ENCODE peak calls at places on chromosomes 11 and 22, in nine cellular contexts. B, D, V, T, P, S, U, W and X are unnamed samples. For H3K27me3, the result is how much of the 10 kb centered on the place peaks cover.

GRCh38 chr11:36817336-36817965 is 219.4 kb upstream of the RAG2 start:
- DNase-seq in T (no peak), S (no peak), W (no peak), B (peak), D (no peak), U (no peak), V (no peak), P (no peak), X (no peak)

GRCh38 chr11:34731596-34731995 is 110.7 kb downstream of the EHF start:
- DNase-seq in W (no peak), P (no peak), D (no peak), V (no peak), T (no peak), U (no peak), S (no peak), B (no peak), X (no peak)

GRCh38 chr11:85822814-85823213 is 11.9 kb upstream of the SYTL2 start:
- DNase-seq in W (no peak), B (peak), U (no peak), P (no peak), S (no peak), D (peak), T (no peak), V (no peak), X (no peak)

GRCh38 chr11:64027619-64028397 is 7.9 kb upstream of the FLRT1 start:
- DNase-seq in W (no peak), S (no peak), V (no peak), U (no peak), P (no peak), T (no peak), B (no peak), D (no peak), X (no peak)

GRCh38 chr11:134266841-134267251 is 9.3 kb upstream of the GLB1L3 start:
- DNase-seq in U (no peak), T (no peak), B (peak), P (no peak), V (no peak), S (no peak), D (peak), W (no peak), X (no peak)

GRCh38 chr11:7592706-7593105 is 78.9 kb downstream of the PPFIBP2 start:
- DNase-seq in S (no peak), P (peak), B (peak), U (no peak), W (no peak), T (peak), D (no peak), V (peak), X (no peak)

GRCh38 chr22:33474587-33474986 is 416.4 kb upstream of the SYN3 start:
- DNase-seq in V (no peak), S (no peak), P (no peak), U (no peak), T (no peak), B (no peak), D (no peak), W (no peak), X (no peak)

GRCh38 chr11:109697140-109697843 is 275.3 kb downstream of the C11orf87 start:
- DNase-seq in T (peak), B (peak), U (no peak), S (peak), D (peak), P (no peak), W (peak), V (no peak), X (no peak)

GRCh38 chr11:70574725-70575347 is 176.5 kb downstream of the CTTN start:
- DNase-seq in V (no peak), S (peak), W (no peak), U (no peak), D (no peak), P (no peak), T (no peak), B (no peak), X (no peak)

GRCh38 chr11:8597182-8597581 is 3.2 kb upstream of the STK33 start:
- DNase-seq in U (no peak), T (no peak), V (no peak), W (no peak), S (no peak), B (peak), P (no peak), D (peak), X (no peak)

GRCh38 chr11:121337740-121338272 is 45.2 kb downstream of the SC5D start:
- DNase-seq in T (no peak), B (no peak), S (no peak), V (no peak), D (no peak), P (no peak), U (no peak), W (no peak), X (no peak)

GRCh38 chr11:2202900-2203439 is 31.4 kb upstream of the TH start:
- DNase-seq in U (peak), V (no peak), P (no peak), D (no peak), B (no peak), S (no peak), W (no peak), T (no peak), X (no peak)

GRCh38 chr11:113817162-113817561 is 37.6 kb downstream of the CLDN25 start:
- DNase-seq in T (no peak), S (no peak), V (no peak), W (no peak), B (no peak), U (no peak), P (no peak), D (peak), X (no peak)

GRCh38 chr11:58796333-58797049 is 48.0 kb downstream of the GLYATL2 start:
- DNase-seq in T (no peak), S (no peak), V (no peak), W (no peak), U (no peak), B (no peak), D (no peak), P (peak), X (no peak)

GRCh38 chr11:72935705-72936104 is 121.5 kb downstream of the ATG16L2 start:
- DNase-seq in D (no peak), W (no peak), S (no peak), V (no peak), P (no peak), B (no peak), U (no peak), T (no peak), X (no peak)
- H3K27ac ChIP-seq in D (no peak), W (no peak), S (no peak), V (no peak), P (no peak), B (no peak), U (peak), T (no peak), X (no peak)

GRCh38 chr22:48347311-48347710 is 1480.4 kb downstream of the BRD1 start:
- DNase-seq in B (no peak), S (no peak), T (no peak), V (no peak), P (no peak), D (no peak), W (no peak), U (no peak), X (no peak)
- H3K27me3 ChIP-seq in B (under half), S (under half), T (under half), V (under half), P (under half), D (under half), W (under half), U (under half), X (under half)

DNA sequence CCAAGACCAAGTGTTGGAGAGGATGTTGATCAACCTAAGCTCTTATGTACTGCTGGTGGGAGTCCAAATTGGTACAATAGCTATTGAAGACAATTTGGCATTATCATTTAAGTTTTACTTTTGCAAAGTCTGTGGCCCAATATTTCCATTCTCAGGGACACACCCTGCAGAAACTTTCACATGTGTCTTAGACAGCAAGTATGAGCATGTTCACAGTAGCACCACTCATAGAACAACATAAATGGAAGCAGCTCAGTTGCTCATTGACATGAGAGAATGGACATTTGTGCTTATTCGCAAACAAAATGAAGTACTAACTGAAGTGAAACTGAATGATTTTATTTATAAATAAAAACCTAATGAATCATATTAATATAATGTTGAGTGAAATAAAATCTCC is 135.5 kb downstream of the NOX4 start:
- DNase-seq in B (no peak), T (no peak), V (no peak), W (no peak), U (no peak), P (no peak), S (no peak), D (no peak), X (no peak)
- H3K27ac ChIP-seq in B (no peak), T (no peak), V (no peak), W (no peak), U (no peak), P (no peak), S (no peak), D (no peak), X (no peak)

DNA sequence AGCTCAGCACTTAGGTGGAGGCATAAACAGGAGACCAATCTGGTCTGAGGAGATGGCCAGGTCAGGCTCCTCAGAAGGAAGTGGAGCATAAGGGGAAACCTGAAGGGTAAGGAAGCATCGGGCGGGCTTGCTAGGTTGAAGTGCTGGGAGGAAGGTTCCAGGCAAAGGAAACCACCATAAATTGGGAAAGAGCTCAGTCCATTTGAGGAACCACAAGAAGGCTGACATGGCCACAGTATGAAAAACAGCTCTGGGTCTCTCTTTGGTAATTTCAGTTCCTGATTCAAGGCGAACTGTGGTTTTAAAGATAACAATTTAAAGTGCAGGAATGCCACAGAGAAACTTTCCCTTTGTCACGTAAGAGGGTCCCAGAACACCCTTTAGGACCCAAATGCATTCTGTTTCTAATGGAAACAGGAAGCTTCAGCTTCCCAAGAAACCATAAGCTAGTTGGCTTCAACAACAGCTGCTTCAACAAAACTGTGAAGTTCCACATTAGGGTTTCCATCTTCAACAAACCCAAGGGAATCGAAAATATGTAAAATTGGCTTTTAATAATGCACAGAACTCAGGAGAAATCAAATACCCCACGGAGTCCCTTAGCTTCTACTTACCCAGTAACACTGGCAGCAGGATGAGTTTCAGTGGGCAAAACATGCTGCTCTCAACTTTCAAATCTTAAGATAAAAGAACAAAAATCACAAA is 10.4 kb downstream of the JAML start:
- DNase-seq in V (no peak), U (no peak), D (no peak), T (no peak), B (no peak), W (no peak), S (no peak), P (no peak), X (no peak)
- H3K27me3 ChIP-seq in V (under half), U (under half), D (under half), T (under half), B (under half), W (under half), S (under half), P (under half), X (under half)

GRCh38 chr11:15970506-15971214 is 385.7 kb downstream of the SOX6 start:
- DNase-seq in D (no peak), W (no peak), T (no peak), V (no peak), P (no peak), U (no peak), B (no peak), S (no peak), X (no peak)

GRCh38 chr11:15968461-15969130 is 387.8 kb downstream of the SOX6 start:
- DNase-seq in P (no peak), S (peak), V (no peak), B (peak), T (no peak), W (no peak), U (no peak), D (no peak), X (no peak)

GRCh38 chr11:15967966-15968365 is 388.4 kb downstream of the SOX6 start:
- DNase-seq in U (no peak), D (peak), S (no peak), V (no peak), B (peak), P (no peak), T (no peak), W (no peak), X (no peak)

GRCh38 chr11:15969701-15970329 is 386.5 kb downstream of the SOX6 start:
- DNase-seq in D (peak), T (no peak), W (no peak), V (no peak), P (no peak), U (no peak), B (peak), S (no peak), X (no peak)

GRCh38 chr11:15969281-15969680 is 387.1 kb downstream of the SOX6 start:
- DNase-seq in W (peak), B (peak), S (peak), P (peak), U (peak), D (peak), V (peak), T (no peak), X (no peak)
- H3K27ac ChIP-seq in W (no peak), B (peak), S (no peak), P (peak), U (peak), D (peak), V (no peak), T (no peak), X (no peak)

GRCh38 chr22:19770349-19771220 is 10.0 kb downstream of the TBX1 start:
- DNase-seq in V (no peak), T (no peak), W (no peak), S (no peak), U (no peak), B (no peak), D (no peak), P (no peak), X (no peak)
- H3K27me3 ChIP-seq in V (under half), T (under half), W (half or more), S (half or more), U (half or more), B (under half), D (half or more), P (under half), X (half or more)

DNA sequence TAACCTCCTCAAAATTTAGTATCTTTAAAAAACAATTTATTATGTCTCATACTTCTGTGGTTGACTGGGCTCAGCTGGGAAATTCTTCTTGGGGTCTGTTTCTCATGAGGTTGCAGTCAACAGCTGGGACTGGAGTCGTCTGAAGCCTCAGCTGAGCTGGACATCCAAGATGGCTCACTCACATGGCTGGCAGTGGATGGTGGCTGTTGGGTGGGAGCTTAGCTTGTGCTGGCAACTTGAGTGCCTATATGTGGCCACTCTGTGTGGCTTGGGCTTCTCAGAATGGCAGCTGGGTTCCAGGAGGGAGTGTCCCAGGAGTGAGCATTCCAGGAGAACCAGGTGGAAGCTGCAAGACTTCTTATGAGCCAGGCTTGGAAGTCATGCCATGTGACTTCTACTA is 13.2 kb downstream of the THY1 start:
- DNase-seq in T (no peak), U (no peak), W (no peak), P (no peak), D (no peak), V (no peak), B (no peak), S (no peak), X (no peak)
- H3K27ac ChIP-seq in T (no peak), U (no peak), W (no peak), P (no peak), D (no peak), V (no peak), B (no peak), S (no peak), X (no peak)

GRCh38 chr22:22327723-22328122 is 83.1 kb downstream of the VPREB1 start:
- DNase-seq in W (no peak), S (no peak), B (no peak), T (no peak), U (no peak), D (no peak), P (no peak), V (no peak), X (no peak)
- H3K27me3 ChIP-seq in W (under half), S (half or more), B (under half), T (under half), U (under half), D (under half), P (under half), V (under half), X (under half)

DNA sequence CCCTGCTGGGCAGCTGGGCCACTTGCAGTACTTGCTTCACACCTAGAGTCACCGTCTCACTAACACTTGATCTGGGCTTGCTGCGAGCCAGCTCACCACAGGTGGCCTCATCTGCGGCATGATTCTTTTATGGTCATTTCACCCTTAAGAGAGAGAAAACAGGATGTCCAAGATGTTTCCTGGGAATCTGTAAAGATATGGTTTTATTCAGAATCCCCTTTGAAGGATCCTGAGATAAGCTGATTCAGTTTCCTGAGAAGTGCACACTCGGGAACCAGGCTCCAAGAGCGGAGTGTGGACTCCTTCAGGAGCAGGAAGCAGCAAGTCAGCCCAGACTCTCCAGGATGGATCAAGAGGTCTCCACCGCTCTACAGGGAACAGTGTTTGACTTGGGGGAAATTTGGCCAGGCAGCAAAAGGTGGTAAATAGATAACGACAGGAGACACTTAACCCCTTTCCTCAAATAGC is 21.8 kb upstream of the TP53AIP1 start:
- DNase-seq in T (no peak), B (no peak), V (no peak), D (no peak), W (no peak), U (no peak), S (peak), P (no peak), X (no peak)
- H3K27ac ChIP-seq in T (no peak), B (no peak), V (no peak), D (no peak), W (no peak), U (peak), S (no peak), P (no peak), X (no peak)